ENCODE peak calls at places on chromosomes 2 and 18, in five cellular contexts. G is body of pancreas; B is NCI-H1930; T is GM06990; X is stimulated activated CD4-positive, alpha-beta T cell treated with anti-CD3 and anti-CD28 coated beads, Interleukin-15, amount 100 ng/mL, for 1 hour. Y is an unnamed sample.

GRCh38 chr2:25253153-25253617 is 84.8 kb upstream of the POMC start:
- DNase-seq in G (no peak), B (no peak), T (no peak), X (no peak), Y (no peak)

GRCh38 chr18:41378628-41379027 is 576.4 kb upstream of the PIK3C3 start:
- DNase-seq in G (no peak), B (no peak), T (no peak), X (no peak), Y (no peak)

GRCh38 chr2:73101626-73102256 is 11.0 kb downstream of the RAB11FIP5 start:
- DNase-seq in G (no peak), B (no peak), T (no peak), X (no peak), Y (no peak)

GRCh38 chr2:38722271-38723115 is 28.7 kb downstream of the SRSF7 start:
- DNase-seq in G (no peak), B (no peak), T (peak), X (peak), Y (peak)

GRCh38 chr18:433297-433696 is 67.2 kb downstream of the COLEC12 start:
- DNase-seq in G (no peak), B (no peak), T (no peak), X (no peak), Y (no peak)

GRCh38 chr2:98608962-98609604 is 694 bp downstream of the UNC50 start:
- DNase-seq in G (peak), B (no peak), T (no peak), X (no peak), Y (peak)

GRCh38 chr18:39604836-39605235 is 2039.2 kb upstream of the CELF4 start:
- DNase-seq in G (no peak), B (no peak), T (no peak), X (no peak), Y (no peak)

GRCh38 chr2:238267341-238267710 is 21.1 kb downstream of the PER2 start:
- DNase-seq in G (no peak), B (no peak), T (no peak), X (no peak), Y (no peak)

GRCh38 chr2:106886916-106887758 is 1.2 kb upstream of the ST6GAL2 start:
- DNase-seq in G (peak), B (peak), T (peak), X (no peak), Y (peak)

GRCh38 chr2:171441470-171441869 is 7.4 kb downstream of the DCAF17 start:
- DNase-seq in G (no peak), B (no peak), T (no peak), X (no peak), Y (no peak)

GRCh38 chr2:106115250-106115649 is 78.9 kb downstream of the UXS1 start:
- DNase-seq in G (no peak), B (no peak), T (no peak), X (no peak), Y (peak)

GRCh38 chr2:51490576-51491234 is 458.8 kb upstream of the NRXN1 start:
- DNase-seq in G (no peak), B (no peak), T (no peak), X (no peak), Y (no peak)

GRCh38 chr2:157395811-157396210 is 48.1 kb downstream of the CYTIP start:
- DNase-seq in G (peak), B (no peak), T (no peak), X (no peak), Y (no peak)

GRCh38 chr2:99692785-99693184 is 203.0 kb upstream of the REV1 start:
- DNase-seq in G (no peak), B (no peak), T (no peak), X (no peak), Y (no peak)

GRCh38 chr2:167342769-167343168 is 454.5 kb downstream of the XIRP2 start:
- DNase-seq in G (no peak), B (no peak), T (no peak), X (no peak), Y (no peak)

GRCh38 chr2:66509326-66509811 is 74.4 kb downstream of the MEIS1 start:
- DNase-seq in G (no peak), B (no peak), T (no peak), X (no peak), Y (no peak)

GRCh38 chr2:46697830-46698323 is 217.7 kb downstream of the MCFD2 start:
- DNase-seq in G (no peak), B (no peak), T (peak), X (no peak), Y (no peak)

GRCh38 chr18:24868331-24868730 is 407.9 kb downstream of the HRH4 start:
- DNase-seq in G (no peak), B (no peak), T (no peak), X (no peak), Y (no peak)

GRCh38 chr2:157810037-157810436 is 66.1 kb downstream of the ACVR1 start:
- DNase-seq in G (no peak), B (no peak), T (no peak), X (no peak), Y (no peak)

GRCh38 chr2:130372055-130372832 is 16.4 kb downstream of the PTPN18 start:
- DNase-seq in G (peak), B (peak), T (peak), X (peak), Y (peak)

GRCh38 chr2:231663458-231664290 is 44.7 kb upstream of the PTMA start:
- DNase-seq in G (no peak), B (no peak), T (no peak), X (no peak), Y (no peak)

GRCh38 chr2:12554235-12555011 is 162.3 kb upstream of the TRIB2 start:
- DNase-seq in G (no peak), B (no peak), T (no peak), X (no peak), Y (no peak)

GRCh38 chr2:163319006-163319405 is 416.8 kb downstream of the FIGN start:
- DNase-seq in G (no peak), B (no peak), T (no peak), X (no peak), Y (no peak)

GRCh38 chr2:177716484-177716883 is 323.9 kb downstream of the AGPS start:
- DNase-seq in G (no peak), B (no peak), T (no peak), X (no peak), Y (no peak)

GRCh38 chr2:182069416-182069815 is 83.8 kb downstream of the PPP1R1C start:
- DNase-seq in G (no peak), B (no peak), T (no peak), X (no peak), Y (no peak)

GRCh38 chr18:46297621-46298020 is 193.4 kb downstream of the HAUS1 start:
- DNase-seq in G (no peak), B (no peak), T (no peak), X (no peak), Y (no peak)

Y was measured in GM20000.